ENCODE peak calls at places on chromosomes 4 and X, in four cellular contexts. N is GM12878, X is K562, C is SK-N-SH. W is an unnamed sample.

GRCh38 chrX:123753656-123754350 is 21.0 kb upstream of the THOC2 start:
- DNase-seq in N (no peak), X (no peak), C (no peak), W (no peak)

GRCh38 chrX:122135070-122135469 is 1049.0 kb upstream of the GRIA3 start:
- DNase-seq in N (no peak), X (no peak), C (no peak), W (no peak)

GRCh38 chrX:68684291-68684918 is 36.9 kb downstream of the STARD8 start:
- DNase-seq in N (no peak), X (peak), C (no peak), W (no peak)

GRCh38 chr4:147360301-147360700 is 120.6 kb upstream of the EDNRA start:
- DNase-seq in N (no peak), X (no peak), C (no peak), W (no peak)

GRCh38 chr4:1556541-1557220 is 127.4 kb downstream of the FAM53A start:
- DNase-seq in N (no peak), X (no peak), C (peak), W (no peak)

GRCh38 chrX:47776301-47776700 is 60.4 kb upstream of the ZNF81 start:
- DNase-seq in N (no peak), X (no peak), C (no peak), W (no peak)

GRCh38 chr4:121304843-121305348 is 75.9 kb downstream of the QRFPR start:
- DNase-seq in N (no peak), X (no peak), C (no peak), W (no peak)

GRCh38 chr4:41957634-41958033 is 22.4 kb downstream of the TMEM33 start:
- DNase-seq in N (peak), X (peak), C (peak), W (peak)

GRCh38 chr4:76279462-76279861 is 27.1 kb upstream of the STBD1 start:
- DNase-seq in N (no peak), X (no peak), C (no peak), W (no peak)

GRCh38 chr4:84221704-84222103 is 277.4 kb downstream of the NKX6-1 start:
- DNase-seq in N (no peak), X (no peak), C (no peak), W (no peak)

GRCh38 chr4:21801661-21802355 is 146.8 kb downstream of the KCNIP4 start:
- DNase-seq in N (no peak), X (no peak), C (no peak), W (no peak)

GRCh38 chr4:14234330-14234729 is 606.8 kb upstream of the BOD1L1 start:
- DNase-seq in N (no peak), X (no peak), C (no peak), W (no peak)

GRCh38 chrX:129472116-129472515 is 51.2 kb downstream of the SMARCA1 start:
- DNase-seq in N (no peak), X (no peak), C (no peak), W (no peak)

GRCh38 chr4:3059896-3060295 is 14.4 kb downstream of the HTT-AS start:
- DNase-seq in N (no peak), X (no peak), C (no peak), W (no peak)

GRCh38 chr4:130359537-130359936 is 1263.6 kb downstream of the C4orf33 start:
- DNase-seq in N (no peak), X (peak), C (peak), W (peak)

GRCh38 chrX:154541896-154542722 is 4.5 kb downstream of the G6PD start:
- DNase-seq in N (no peak), X (peak), C (no peak), W (peak)

GRCh38 chr4:159159611-159160010 is 56.7 kb downstream of the RAPGEF2 start:
- DNase-seq in N (no peak), X (no peak), C (no peak), W (no peak)

GRCh38 chrX:20263474-20263873 is 3.2 kb downstream of the RPS6KA3 start:
- DNase-seq in N (no peak), X (peak), C (no peak), W (no peak)

GRCh38 chr4:57193996-57194675 is 84.0 kb upstream of the IGFBP7 start:
- DNase-seq in N (no peak), X (no peak), C (no peak), W (no peak)

GRCh38 chr4:1279253-1279652 is 10.4 kb upstream of the MAEA start:
- DNase-seq in N (no peak), X (no peak), C (no peak), W (no peak)

GRCh38 chr4:23931489-23931830 is 41.6 kb upstream of the PPARGC1A start:
- DNase-seq in N (no peak), X (no peak), C (no peak), W (no peak)

GRCh38 chr4:38647096-38647819 is 16.7 kb upstream of the KLF3 start:
- DNase-seq in N (no peak), X (no peak), C (no peak), W (no peak)

GRCh38 chr4:166501941-166502382 is 628.9 kb downstream of the TLL1 start:
- DNase-seq in N (no peak), X (peak), C (peak), W (peak)

GRCh38 chr4:152161676-152162330 is 374.1 kb downstream of the FBXW7 start:
- DNase-seq in N (no peak), X (no peak), C (no peak), W (no peak)

GRCh38 chrX:124239911-124240310 is 92.5 kb upstream of the TEX13D start:
- DNase-seq in N (peak), X (no peak), C (no peak), W (no peak)

GRCh38 chr4:184386271-184386781 is 88.0 kb downstream of the IRF2 start:
- DNase-seq in N (no peak), X (peak), C (no peak), W (no peak)

GRCh38 chr4:88275516-88275915 is 8.8 kb downstream of the PPM1K start:
- DNase-seq in N (no peak), X (no peak), C (no peak), W (no peak)

GRCh38 chr4:7473096-7473495 is 38.4 kb upstream of the PSAPL1 start:
- DNase-seq in N (no peak), X (no peak), C (no peak), W (no peak)

GRCh38 chrX:68508799-68509198 is 9.9 kb downstream of the YIPF6 start:
- DNase-seq in N (no peak), X (peak), C (no peak), W (no peak)

GRCh38 chr4:29852537-29852936 is 867.6 kb upstream of the PCDH7 start:
- DNase-seq in N (no peak), X (no peak), C (no peak), W (no peak)

GRCh38 chr4:142741995-142742394 is 104.1 kb downstream of the INPP4B start:
- DNase-seq in N (no peak), X (no peak), C (no peak), W (no peak)
- TF ChIP-seq ZBTB33 in N (no peak), X (no peak), C (no peak), W (no peak)

DNA sequence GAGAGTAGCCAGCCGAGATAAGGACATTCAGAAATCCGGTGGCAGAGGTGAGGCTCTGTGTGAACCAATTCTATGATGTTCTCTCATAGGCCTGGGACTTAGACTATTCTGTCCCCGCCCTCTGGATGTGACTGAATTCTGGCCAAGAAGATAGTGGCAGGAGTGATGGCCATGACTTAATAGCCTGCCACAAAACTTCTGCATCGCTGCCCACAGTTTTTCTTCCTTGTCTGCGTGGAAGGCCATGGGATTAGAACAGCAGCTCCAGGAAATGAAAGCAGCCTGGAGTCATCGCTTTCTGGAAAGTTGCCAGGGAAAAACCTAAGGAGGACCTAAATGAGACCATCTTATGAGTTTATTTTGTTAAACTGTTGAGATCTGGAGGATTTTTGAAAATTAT is 134.7 kb downstream of the F11 start:
- DNase-seq in N (no peak), X (no peak), C (no peak), W (no peak)
- TF ChIP-seq YY1 in N (no peak), X (no peak), C (no peak), W (no peak)

GRCh38 chr4:54840992-54841768 is 183.4 kb downstream of the KIT start:
- DNase-seq in N (no peak), X (peak), C (peak), W (no peak)

GRCh38 chr4:54842226-54843055 is 184.7 kb downstream of the KIT start:
- DNase-seq in N (no peak), X (no peak), C (no peak), W (no peak)

GRCh38 chr4:54843106-54843505 is 185.3 kb downstream of the KIT start:
- DNase-seq in N (no peak), X (no peak), C (no peak), W (no peak)

GRCh38 chr4:54843946-54844345 is 186.2 kb downstream of the KIT start:
- DNase-seq in N (no peak), X (no peak), C (no peak), W (no peak)

DNA sequence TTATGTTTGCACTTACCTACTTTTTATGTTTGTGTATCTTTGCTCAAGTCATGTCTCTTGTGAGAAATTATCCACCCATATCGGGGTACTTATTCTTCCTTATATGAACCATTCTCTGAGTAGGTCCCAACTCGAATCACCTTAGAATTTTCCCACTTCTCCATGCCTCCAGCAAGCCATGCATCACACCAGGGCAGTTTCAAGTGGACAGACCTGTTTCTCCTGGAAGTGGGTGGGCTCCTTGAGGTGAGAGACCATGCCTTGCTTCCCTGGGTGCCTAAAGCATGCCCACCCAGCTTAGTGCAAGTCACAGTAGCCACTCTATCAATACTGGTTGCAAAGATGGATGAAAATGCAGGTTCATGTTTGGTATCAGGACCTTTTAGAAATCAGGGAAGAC is 187.2 kb downstream of the KIT start:
- DNase-seq in N (no peak), X (no peak), C (no peak), W (no peak)
- TF ChIP-seq ZBTB33 in N (no peak), X (no peak), C (no peak), W (no peak)

DNA sequence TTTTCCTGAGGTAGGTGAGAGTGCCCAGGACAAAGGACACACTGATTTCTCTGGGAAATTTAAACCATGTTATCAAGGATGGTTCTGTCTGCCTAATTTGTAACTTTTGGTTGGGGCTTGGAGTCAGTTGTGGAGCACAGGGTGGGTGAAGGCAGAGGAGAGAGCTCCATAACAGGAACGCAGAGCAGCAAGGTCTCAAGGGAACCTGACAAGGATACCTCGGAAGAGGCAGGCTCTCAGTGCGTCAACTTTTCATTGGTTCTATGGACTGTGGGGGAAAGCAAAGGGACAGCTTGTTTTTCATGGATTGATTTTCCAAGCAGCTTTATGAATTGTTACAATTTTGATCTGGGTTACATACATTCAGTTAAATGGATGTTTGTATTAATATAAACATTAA is 110.4 kb downstream of the SLIT2 start:
- DNase-seq in N (no peak), X (no peak), C (no peak), W (no peak)
- TF ChIP-seq YY1 in N (no peak), X (no peak), C (no peak), W (no peak)

GRCh38 chrX:101117701-101118100 is 19.7 kb downstream of the CENPI start:
- DNase-seq in N (no peak), X (no peak), C (no peak), W (no peak)
- TF ChIP-seq ZBTB33 in N (no peak), X (no peak), C (no peak), W (no peak)

GRCh38 chrX:110180928-110181310 is 137.0 kb downstream of the AMMECR1 start:
- DNase-seq in N (no peak), X (no peak), C (no peak), W (peak)
- TF ChIP-seq YY1 in N (no peak), X (no peak), C (no peak), W (no peak)

GRCh38 chrX:57119416-57119815 is 1.9 kb downstream of the SPIN2B start:
- DNase-seq in N (no peak), X (no peak), C (no peak), W (no peak)

DNA sequence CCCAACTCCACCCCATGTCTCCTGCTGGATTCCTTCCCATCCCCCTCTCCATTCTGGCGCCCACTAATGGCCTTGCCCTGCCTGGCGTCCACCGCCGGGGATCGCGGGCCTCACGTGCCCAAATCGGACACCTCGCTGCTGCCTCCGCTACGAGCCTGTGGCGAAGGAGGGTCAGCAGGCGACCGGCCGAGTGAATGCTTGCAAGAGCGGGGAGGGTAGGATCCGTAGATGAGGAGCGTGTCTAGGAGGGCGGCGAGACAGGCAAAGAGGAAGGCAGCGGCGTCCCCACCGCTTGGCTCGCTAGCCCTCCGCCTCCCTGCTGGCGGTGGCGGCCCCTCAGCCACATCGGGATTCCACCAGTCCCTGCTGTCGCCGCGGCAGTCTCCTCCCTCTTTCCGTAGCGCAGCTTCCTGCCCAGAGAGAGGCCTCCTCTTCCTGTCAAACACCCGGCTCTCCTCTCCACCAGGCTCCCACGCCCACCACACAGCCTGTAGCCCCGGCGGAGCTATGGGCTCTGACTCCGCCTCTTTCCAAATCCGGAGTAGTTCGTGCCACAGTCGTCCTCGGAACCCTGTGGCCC is at the start of gene SPIN2B:
- DNase-seq in N (peak), X (peak), C (peak), W (peak)
- TF ChIP-seq ZBTB33 in N (no peak), X (no peak), C (no peak), W (no peak)

GRCh38 chrX:56813318-56813837 is 84.3 kb downstream of the NBDY start:
- DNase-seq in N (no peak), X (peak), C (no peak), W (no peak)
- TF ChIP-seq YY1 in N (no peak), X (no peak), C (no peak), W (no peak)

GRCh38 chr4:48635980-48636379 is 144.1 kb downstream of the FRYL start:
- DNase-seq in N (no peak), X (no peak), C (no peak), W (no peak)
- TF ChIP-seq ZBTB33 in N (no peak), X (no peak), C (no peak), W (no peak)

W was measured in HCT116.